ENCODE peak calls at places on chromosomes 7 and 10, in five cellular contexts. O is neuronal stem cell, H is H9, F is mesendoderm, B is mesenchymal stem cell. W is an unnamed sample.

GRCh38 chr7:77862691-77863090 is 64.1 kb downstream of the PHTF2 start:
- DNase-seq in O (no peak), H (no peak), F (no peak), B (no peak), W (no peak)

GRCh38 chr10:72353963-72354355 is 760 bp downstream of the DNAJB12 start:
- DNase-seq in O (no peak), H (no peak), F (no peak), B (peak), W (peak)

GRCh38 chr10:95850791-95851190 is 57.0 kb upstream of the CC2D2B start:
- DNase-seq in O (no peak), H (no peak), F (no peak), B (no peak), W (no peak)

GRCh38 chr10:96501985-96502384 is 11.7 kb downstream of the TLL2 start:
- DNase-seq in O (no peak), H (no peak), F (no peak), B (no peak), W (no peak)

GRCh38 chr7:4015996-4016395 is 666.1 kb upstream of the FOXK1 start:
- DNase-seq in O (no peak), H (no peak), F (no peak), B (no peak), W (no peak)

GRCh38 chr10:13669182-13669860 is 82.6 kb downstream of the PRPF18 start:
- DNase-seq in O (no peak), H (no peak), F (peak), B (no peak), W (no peak)

GRCh38 chr10:53952698-53953097 is 848.3 kb downstream of the PCDH15 start:
- DNase-seq in O (no peak), H (no peak), F (no peak), B (no peak), W (no peak)

GRCh38 chr10:5665380-5666323 is 743 bp downstream of the ASB13 start:
- DNase-seq in O (no peak), H (no peak), F (no peak), B (peak), W (no peak)

GRCh38 chr7:101882595-101883564 is 65.5 kb downstream of the CUX1 start:
- DNase-seq in O (no peak), H (no peak), F (peak), B (peak), W (peak)

GRCh38 chr10:103709341-103709920 is 145.9 kb downstream of the SH3PXD2A start:
- DNase-seq in O (no peak), H (no peak), F (no peak), B (peak), W (peak)

GRCh38 chr10:77120012-77120411 is 517.6 kb downstream of the KCNMA1 start:
- DNase-seq in O (no peak), H (no peak), F (no peak), B (no peak), W (no peak)

GRCh38 chr10:28327494-28327886 is 24.6 kb upstream of the MPP7 start:
- DNase-seq in O (no peak), H (no peak), F (no peak), B (peak), W (peak)

GRCh38 chr10:33460461-33461294 is 126.2 kb upstream of the NRP1 start:
- DNase-seq in O (no peak), H (no peak), F (peak), B (peak), W (peak)

GRCh38 chr7:47739301-47739870 is 157.5 kb upstream of the TNS3 start:
- DNase-seq in O (no peak), H (no peak), F (no peak), B (no peak), W (no peak)

DNA sequence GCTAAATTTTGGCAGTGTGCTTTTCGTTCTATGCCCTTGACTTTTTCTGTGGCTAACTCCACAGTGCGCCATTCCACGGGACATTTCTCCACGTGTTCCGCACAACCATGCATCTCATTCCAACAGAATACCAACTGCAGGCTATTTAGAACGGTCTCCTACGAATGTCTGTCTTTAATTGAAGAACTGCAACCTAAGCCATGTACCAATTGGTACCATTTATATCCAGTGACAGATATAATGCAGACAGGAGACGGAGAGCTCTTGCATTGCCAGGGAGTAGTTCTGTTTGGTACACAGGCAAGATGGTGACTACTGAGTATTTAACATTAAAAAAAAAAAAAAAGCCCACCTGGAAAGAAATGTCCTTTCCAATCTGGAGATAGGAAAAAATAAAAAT is 9.1 kb downstream of the SFMBT2 start:
- DNase-seq in O (no peak), H (no peak), F (no peak), B (no peak), W (no peak)
- H3K23ac ChIP-seq in O (no peak), H (no peak), F (no peak), B (no peak), W (no peak)

GRCh38 chr7:7177044-7177517 is 5.3 kb upstream of the C1GALT1 start:
- DNase-seq in O (peak), H (no peak), F (peak), B (peak), W (peak)

GRCh38 chr7:7176421-7177043 is 5.8 kb upstream of the C1GALT1 start:
- DNase-seq in O (peak), H (no peak), F (peak), B (peak), W (peak)

GRCh38 chr7:7180725-7181428 is 1.5 kb upstream of the C1GALT1 start:
- DNase-seq in O (no peak), H (no peak), F (no peak), B (no peak), W (no peak)

GRCh38 chr7:7178081-7178480 is 4.3 kb upstream of the C1GALT1 start:
- DNase-seq in O (no peak), H (no peak), F (no peak), B (no peak), W (no peak)

DNA sequence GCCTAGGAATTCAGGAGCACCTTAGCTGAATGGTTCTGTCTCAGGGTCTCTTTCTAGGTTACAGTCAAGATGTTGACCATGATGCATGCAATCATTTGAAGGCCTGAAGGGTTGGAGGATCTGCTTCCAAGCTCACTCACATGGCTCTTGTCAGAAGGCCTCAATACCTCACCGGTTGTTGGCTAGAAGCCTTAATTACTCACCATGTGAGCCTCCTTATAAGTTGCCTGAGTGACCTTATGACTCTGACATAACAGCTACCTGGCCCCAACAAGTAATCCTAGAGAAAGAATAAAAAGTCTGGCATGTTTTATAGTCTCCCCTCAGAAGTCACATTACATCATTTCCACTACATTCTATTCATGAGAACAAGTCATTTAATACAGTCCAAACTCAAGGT is 3.4 kb upstream of the C1GALT1 start:
- DNase-seq in O (no peak), H (no peak), F (no peak), B (no peak), W (no peak)
- H3K23ac ChIP-seq in O (no peak), H (no peak), F (no peak), B (no peak), W (no peak)

DNA sequence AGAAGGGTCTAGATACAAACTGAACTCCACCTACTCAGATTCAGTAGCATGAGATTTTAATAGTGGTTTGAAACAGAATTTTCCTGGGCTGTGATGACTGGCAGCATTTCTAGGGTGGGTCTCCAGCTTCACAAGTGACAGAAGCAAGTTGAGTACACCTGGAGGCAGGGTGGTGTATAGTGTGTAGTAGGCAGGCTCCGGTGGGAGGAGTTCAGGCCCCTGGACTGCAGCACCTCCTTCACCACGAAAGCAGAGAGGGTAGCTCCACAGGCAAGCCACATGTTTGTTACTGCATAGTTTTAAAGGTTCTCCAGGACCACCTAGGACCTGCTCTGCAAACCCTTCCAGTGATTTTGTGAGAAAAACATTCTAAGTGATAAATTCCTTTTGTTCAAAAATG is 347.2 kb downstream of the PARD3 start:
- DNase-seq in O (no peak), H (no peak), F (no peak), B (no peak), W (no peak)
- H3K23ac ChIP-seq in O (no peak), H (no peak), F (no peak), B (no peak), W (no peak)

GRCh38 chr10:45560262-45560661 is 112.3 kb downstream of the ZFAND4 start:
- DNase-seq in O (no peak), H (no peak), F (peak), B (no peak), W (no peak)

GRCh38 chr10:45557275-45557905 is 115.2 kb downstream of the ZFAND4 start:
- DNase-seq in O (no peak), H (peak), F (peak), B (no peak), W (no peak)

GRCh38 chr10:45555789-45556188 is 116.8 kb downstream of the ZFAND4 start:
- DNase-seq in O (no peak), H (no peak), F (no peak), B (peak), W (peak)

GRCh38 chr10:45561952-45562351 is 110.6 kb downstream of the ZFAND4 start:
- DNase-seq in O (no peak), H (no peak), F (no peak), B (no peak), W (no peak)

GRCh38 chr10:45558406-45558805 is 114.2 kb downstream of the ZFAND4 start:
- DNase-seq in O (no peak), H (no peak), F (no peak), B (no peak), W (no peak)
- H3K23ac ChIP-seq in O (no peak), H (no peak), F (no peak), B (no peak), W (no peak)

GRCh38 chr7:100081535-100082102 is at the start of gene ZNF3:
- DNase-seq in O (peak), H (peak), F (peak), B (peak), W (peak)

GRCh38 chr7:100079024-100079560 is 2.4 kb downstream of the ZNF3 start:
- DNase-seq in O (no peak), H (no peak), F (no peak), B (no peak), W (no peak)

GRCh38 chr7:100077205-100077604 is 4.3 kb downstream of the ZNF3 start:
- DNase-seq in O (no peak), H (no peak), F (no peak), B (no peak), W (no peak)

GRCh38 chr7:100082978-100083377 is 1.5 kb upstream of the ZNF3 start:
- DNase-seq in O (no peak), H (no peak), F (no peak), B (no peak), W (no peak)

DNA sequence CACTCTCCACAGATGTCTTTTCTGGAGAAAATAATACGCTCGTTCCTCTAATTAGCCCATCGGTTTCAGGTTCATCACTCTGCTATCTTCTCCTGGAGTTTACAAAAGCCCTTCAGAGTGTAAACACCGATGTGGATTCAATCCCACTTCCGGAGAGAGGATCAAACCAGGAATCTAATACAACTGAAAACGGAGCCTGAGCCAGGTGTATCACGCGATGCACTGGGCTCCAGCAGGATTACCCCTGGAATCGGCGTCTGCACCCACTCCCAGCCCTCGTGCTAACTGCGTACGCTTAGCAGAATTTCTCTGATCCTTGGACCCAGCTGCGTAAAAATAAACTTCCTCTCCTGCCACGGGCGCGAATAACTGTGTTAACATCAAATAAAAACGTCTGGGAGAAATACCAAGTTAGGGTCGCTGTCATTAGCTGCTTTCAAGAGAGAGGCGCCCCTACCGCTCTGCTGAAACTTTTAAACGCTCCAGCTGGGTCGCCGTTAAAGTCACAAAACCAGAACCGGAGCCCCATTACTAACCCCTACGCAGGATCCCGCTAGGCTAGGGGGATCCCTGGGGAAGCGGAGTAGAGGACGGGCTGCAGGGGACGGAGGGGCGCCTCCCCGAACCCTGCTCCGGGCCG is 508 bp downstream of the ZNF3 start:
- DNase-seq in O (no peak), H (no peak), F (peak), B (peak), W (peak)
- H3K23ac ChIP-seq in O (peak), H (no peak), F (peak), B (peak), W (peak)

DNA sequence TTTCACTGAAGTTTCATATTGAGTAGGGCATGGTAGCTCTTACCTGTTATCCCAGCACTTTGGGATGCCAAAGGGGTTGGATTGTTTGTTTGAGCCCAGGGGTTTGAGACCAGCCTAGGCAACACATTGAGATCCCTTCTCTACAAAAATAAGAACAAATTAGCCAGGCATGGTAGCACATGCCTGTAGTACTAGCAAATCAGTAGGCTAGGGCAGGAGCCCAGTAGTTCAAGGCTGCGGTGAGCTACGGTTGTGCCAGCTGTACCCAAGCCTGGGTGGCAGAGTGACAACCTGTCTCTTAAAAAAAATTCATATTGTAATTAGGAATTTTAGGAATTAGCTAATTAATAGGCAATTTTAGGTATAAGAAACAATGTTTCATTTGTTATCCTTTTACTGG is 18.0 kb downstream of the BBIP1 start:
- DNase-seq in O (no peak), H (no peak), F (no peak), B (no peak), W (no peak)
- H3K23ac ChIP-seq in O (no peak), H (no peak), F (no peak), B (no peak), W (no peak)

GRCh38 chr7:157355784-157356511 is 19.1 kb downstream of the DNAJB6 start:
- DNase-seq in O (no peak), H (no peak), F (no peak), B (no peak), W (peak)
- H3K23ac ChIP-seq in O (no peak), H (no peak), F (peak), B (no peak), W (peak)

GRCh38 chr10:115491526-115492140 is 398.5 kb downstream of the ATRNL1 start:
- DNase-seq in O (no peak), H (no peak), F (no peak), B (no peak), W (no peak)
- H3K23ac ChIP-seq in O (no peak), H (no peak), F (no peak), B (no peak), W (no peak)

GRCh38 chr10:43436291-43437140 is at the start of gene ZNF487:
- DNase-seq in O (peak), H (peak), F (peak), B (peak), W (peak)
- H3K23ac ChIP-seq in O (peak), H (no peak), F (no peak), B (peak), W (peak)

GRCh38 chr10:133379801-133380666 is 972 bp downstream of the PAOX start:
- DNase-seq in O (no peak), H (no peak), F (no peak), B (no peak), W (no peak)
- H3K23ac ChIP-seq in O (peak), H (no peak), F (no peak), B (no peak), W (no peak)

W was measured in IMR-90.